ENCODE peak calls at places on chromosomes 7 and 10, in ten cellular contexts. One of them, this sample, is unnamed.

GRCh38 chr7:105932835-105933477 is 30.1 kb upstream of the CDHR3 start:
- DNase-seq in stimulated activated CD8-positive, alpha-beta memory T cell treated with anti-CD3 and anti-CD28 coated beads, Interleukin-2, amount 100 ng/mL, for 48 hours: no peak
- DNase-seq in neural crest cell: no peak
- DNase-seq in WTC11: peak; percentile 28
- DNase-seq in glutamatergic neuron: no peak
- DNase-seq in fibroblast of the aortic adventitia: peak; percentile 96
- DNase-seq in spleen: no peak
- DNase-seq in NAMALWA: no peak
- DNase-seq in coronary artery: no peak
- DNase-seq in NCI-H2029 treated with DMSO at 0.1 percent for 48 hours: no peak
- DNase-seq in this sample: no peak

GRCh38 chr10:14669576-14669975 is 105.1 kb downstream of the FAM107B start:
- DNase-seq in stimulated activated CD8-positive, alpha-beta memory T cell treated with anti-CD3 and anti-CD28 coated beads, Interleukin-2, amount 100 ng/mL, for 48 hours: no peak
- DNase-seq in neural crest cell: no peak
- DNase-seq in WTC11: no peak
- DNase-seq in glutamatergic neuron: no peak
- DNase-seq in fibroblast of the aortic adventitia: no peak
- DNase-seq in spleen: no peak
- DNase-seq in NAMALWA: no peak
- DNase-seq in coronary artery: no peak
- DNase-seq in NCI-H2029 treated with DMSO at 0.1 percent for 48 hours: no peak
- DNase-seq in this sample: no peak

GRCh38 chr7:18607025-18607424 is 111.5 kb downstream of the HDAC9 start:
- DNase-seq in stimulated activated CD8-positive, alpha-beta memory T cell treated with anti-CD3 and anti-CD28 coated beads, Interleukin-2, amount 100 ng/mL, for 48 hours: no peak
- DNase-seq in neural crest cell: no peak
- DNase-seq in WTC11: no peak
- DNase-seq in glutamatergic neuron: no peak
- DNase-seq in fibroblast of the aortic adventitia: peak; percentile 7
- DNase-seq in spleen: no peak
- DNase-seq in NAMALWA: no peak
- DNase-seq in coronary artery: no peak
- DNase-seq in NCI-H2029 treated with DMSO at 0.1 percent for 48 hours: no peak
- DNase-seq in this sample: no peak

GRCh38 chr7:99404235-99404976 is 4.0 kb downstream of the PDAP1 start:
- DNase-seq in stimulated activated CD8-positive, alpha-beta memory T cell treated with anti-CD3 and anti-CD28 coated beads, Interleukin-2, amount 100 ng/mL, for 48 hours: no peak
- DNase-seq in neural crest cell: no peak
- DNase-seq in WTC11: no peak
- DNase-seq in glutamatergic neuron: no peak
- DNase-seq in fibroblast of the aortic adventitia: peak; percentile 57
- DNase-seq in spleen: no peak
- DNase-seq in NAMALWA: no peak
- DNase-seq in coronary artery: no peak
- DNase-seq in NCI-H2029 treated with DMSO at 0.1 percent for 48 hours: no peak
- DNase-seq in this sample: no peak

GRCh38 chr10:95377950-95378349 is 87.1 kb upstream of the PDLIM1 start:
- DNase-seq in stimulated activated CD8-positive, alpha-beta memory T cell treated with anti-CD3 and anti-CD28 coated beads, Interleukin-2, amount 100 ng/mL, for 48 hours: no peak
- DNase-seq in neural crest cell: no peak
- DNase-seq in WTC11: no peak
- DNase-seq in glutamatergic neuron: no peak
- DNase-seq in fibroblast of the aortic adventitia: no peak
- DNase-seq in spleen: no peak
- DNase-seq in NAMALWA: no peak
- DNase-seq in coronary artery: no peak
- DNase-seq in NCI-H2029 treated with DMSO at 0.1 percent for 48 hours: no peak
- DNase-seq in this sample: no peak

GRCh38 chr7:139771001-139771956 is 6.5 kb downstream of the HIPK2 start:
- DNase-seq in stimulated activated CD8-positive, alpha-beta memory T cell treated with anti-CD3 and anti-CD28 coated beads, Interleukin-2, amount 100 ng/mL, for 48 hours: no peak
- DNase-seq in neural crest cell: no peak
- DNase-seq in WTC11: no peak
- DNase-seq in glutamatergic neuron: no peak
- DNase-seq in fibroblast of the aortic adventitia: peak; percentile 71
- DNase-seq in spleen: no peak
- DNase-seq in NAMALWA: no peak
- DNase-seq in coronary artery: no peak
- DNase-seq in NCI-H2029 treated with DMSO at 0.1 percent for 48 hours: no peak
- DNase-seq in this sample: no peak

GRCh38 chr7:102284891-102285540 is 1.7 kb upstream of the SH2B2 start:
- DNase-seq in stimulated activated CD8-positive, alpha-beta memory T cell treated with anti-CD3 and anti-CD28 coated beads, Interleukin-2, amount 100 ng/mL, for 48 hours: no peak
- DNase-seq in neural crest cell: no peak
- DNase-seq in WTC11: no peak
- DNase-seq in glutamatergic neuron: no peak
- DNase-seq in fibroblast of the aortic adventitia: no peak
- DNase-seq in spleen: peak; percentile 93
- DNase-seq in NAMALWA: no peak
- DNase-seq in coronary artery: no peak
- DNase-seq in NCI-H2029 treated with DMSO at 0.1 percent for 48 hours: no peak
- DNase-seq in this sample: no peak

GRCh38 chr10:67539312-67539711 is 156.7 kb downstream of the CTNNA3 start:
- DNase-seq in stimulated activated CD8-positive, alpha-beta memory T cell treated with anti-CD3 and anti-CD28 coated beads, Interleukin-2, amount 100 ng/mL, for 48 hours: no peak
- DNase-seq in neural crest cell: no peak
- DNase-seq in WTC11: no peak
- DNase-seq in glutamatergic neuron: no peak
- DNase-seq in fibroblast of the aortic adventitia: no peak
- DNase-seq in spleen: peak; percentile 33
- DNase-seq in NAMALWA: no peak
- DNase-seq in coronary artery: no peak
- DNase-seq in NCI-H2029 treated with DMSO at 0.1 percent for 48 hours: no peak
- DNase-seq in this sample: no peak

GRCh38 chr10:68135922-68136718 is 26.8 kb downstream of the MYPN start:
- DNase-seq in stimulated activated CD8-positive, alpha-beta memory T cell treated with anti-CD3 and anti-CD28 coated beads, Interleukin-2, amount 100 ng/mL, for 48 hours: no peak
- DNase-seq in neural crest cell: no peak
- DNase-seq in WTC11: no peak
- DNase-seq in glutamatergic neuron: no peak
- DNase-seq in fibroblast of the aortic adventitia: peak; percentile 86
- DNase-seq in spleen: no peak
- DNase-seq in NAMALWA: no peak
- DNase-seq in coronary artery: no peak
- DNase-seq in NCI-H2029 treated with DMSO at 0.1 percent for 48 hours: no peak
- DNase-seq in this sample: no peak

GRCh38 chr10:71666607-71667373 is 52.8 kb downstream of the C10orf105 start:
- DNase-seq in stimulated activated CD8-positive, alpha-beta memory T cell treated with anti-CD3 and anti-CD28 coated beads, Interleukin-2, amount 100 ng/mL, for 48 hours: no peak
- DNase-seq in neural crest cell: no peak
- DNase-seq in WTC11: no peak
- DNase-seq in glutamatergic neuron: peak; percentile 35
- DNase-seq in fibroblast of the aortic adventitia: no peak
- DNase-seq in spleen: peak; percentile 79
- DNase-seq in NAMALWA: peak; percentile 30
- DNase-seq in coronary artery: no peak
- DNase-seq in NCI-H2029 treated with DMSO at 0.1 percent for 48 hours: no peak
- DNase-seq in this sample: no peak

GRCh38 chr7:20331912-20332317 is 1.2 kb downstream of the ITGB8 start:
- DNase-seq in stimulated activated CD8-positive, alpha-beta memory T cell treated with anti-CD3 and anti-CD28 coated beads, Interleukin-2, amount 100 ng/mL, for 48 hours: no peak
- DNase-seq in neural crest cell: no peak
- DNase-seq in WTC11: no peak
- DNase-seq in glutamatergic neuron: peak; percentile 49
- DNase-seq in fibroblast of the aortic adventitia: no peak
- DNase-seq in spleen: no peak
- DNase-seq in NAMALWA: no peak
- DNase-seq in coronary artery: no peak
- DNase-seq in NCI-H2029 treated with DMSO at 0.1 percent for 48 hours: no peak
- DNase-seq in this sample: no peak

GRCh38 chr10:57785546-57785945 is 482.1 kb downstream of the IPMK start:
- DNase-seq in stimulated activated CD8-positive, alpha-beta memory T cell treated with anti-CD3 and anti-CD28 coated beads, Interleukin-2, amount 100 ng/mL, for 48 hours: no peak
- DNase-seq in neural crest cell: no peak
- DNase-seq in WTC11: no peak
- DNase-seq in glutamatergic neuron: no peak
- DNase-seq in fibroblast of the aortic adventitia: no peak
- DNase-seq in spleen: no peak
- DNase-seq in NAMALWA: no peak
- DNase-seq in coronary artery: no peak
- DNase-seq in NCI-H2029 treated with DMSO at 0.1 percent for 48 hours: no peak
- DNase-seq in this sample: no peak

GRCh38 chr10:109928393-109928792 is 5.1 kb upstream of the XPNPEP1 start:
- DNase-seq in stimulated activated CD8-positive, alpha-beta memory T cell treated with anti-CD3 and anti-CD28 coated beads, Interleukin-2, amount 100 ng/mL, for 48 hours: no peak
- DNase-seq in neural crest cell: no peak
- DNase-seq in WTC11: no peak
- DNase-seq in glutamatergic neuron: no peak
- DNase-seq in fibroblast of the aortic adventitia: peak; percentile 95
- DNase-seq in spleen: no peak
- DNase-seq in NAMALWA: no peak
- DNase-seq in coronary artery: no peak
- DNase-seq in NCI-H2029 treated with DMSO at 0.1 percent for 48 hours: no peak
- DNase-seq in this sample: no peak

GRCh38 chr7:50953303-50953702 is 170.6 kb upstream of the GRB10 start:
- DNase-seq in stimulated activated CD8-positive, alpha-beta memory T cell treated with anti-CD3 and anti-CD28 coated beads, Interleukin-2, amount 100 ng/mL, for 48 hours: no peak
- DNase-seq in neural crest cell: no peak
- DNase-seq in WTC11: no peak
- DNase-seq in glutamatergic neuron: no peak
- DNase-seq in fibroblast of the aortic adventitia: peak; percentile 47
- DNase-seq in spleen: no peak
- DNase-seq in NAMALWA: no peak
- DNase-seq in coronary artery: no peak
- DNase-seq in NCI-H2029 treated with DMSO at 0.1 percent for 48 hours: no peak
- DNase-seq in this sample: no peak

GRCh38 chr7:116511552-116512523 is 12.3 kb downstream of the CAV2 start:
- DNase-seq in stimulated activated CD8-positive, alpha-beta memory T cell treated with anti-CD3 and anti-CD28 coated beads, Interleukin-2, amount 100 ng/mL, for 48 hours: no peak
- DNase-seq in neural crest cell: no peak
- DNase-seq in WTC11: no peak
- DNase-seq in glutamatergic neuron: no peak
- DNase-seq in fibroblast of the aortic adventitia: no peak
- DNase-seq in spleen: no peak
- DNase-seq in NAMALWA: peak; percentile 11
- DNase-seq in coronary artery: no peak
- DNase-seq in NCI-H2029 treated with DMSO at 0.1 percent for 48 hours: peak; percentile 74
- DNase-seq in this sample: no peak

GRCh38 chr10:2214805-2215204 is 477.5 kb upstream of the ADARB2 start:
- DNase-seq in stimulated activated CD8-positive, alpha-beta memory T cell treated with anti-CD3 and anti-CD28 coated beads, Interleukin-2, amount 100 ng/mL, for 48 hours: no peak
- DNase-seq in neural crest cell: no peak
- DNase-seq in WTC11: no peak
- DNase-seq in glutamatergic neuron: no peak
- DNase-seq in fibroblast of the aortic adventitia: no peak
- DNase-seq in spleen: no peak
- DNase-seq in NAMALWA: no peak
- DNase-seq in coronary artery: no peak
- DNase-seq in NCI-H2029 treated with DMSO at 0.1 percent for 48 hours: no peak
- DNase-seq in this sample: no peak

GRCh38 chr10:130161331-130161730 is 25.1 kb downstream of the GLRX3 start:
- DNase-seq in stimulated activated CD8-positive, alpha-beta memory T cell treated with anti-CD3 and anti-CD28 coated beads, Interleukin-2, amount 100 ng/mL, for 48 hours: no peak
- DNase-seq in neural crest cell: no peak
- DNase-seq in WTC11: no peak
- DNase-seq in glutamatergic neuron: no peak
- DNase-seq in fibroblast of the aortic adventitia: no peak
- DNase-seq in spleen: no peak
- DNase-seq in NAMALWA: no peak
- DNase-seq in coronary artery: no peak
- DNase-seq in NCI-H2029 treated with DMSO at 0.1 percent for 48 hours: no peak
- DNase-seq in this sample: no peak

GRCh38 chr10:650691-651615 is 38.5 kb downstream of the DIP2C start:
- DNase-seq in stimulated activated CD8-positive, alpha-beta memory T cell treated with anti-CD3 and anti-CD28 coated beads, Interleukin-2, amount 100 ng/mL, for 48 hours: no peak
- DNase-seq in neural crest cell: no peak
- DNase-seq in WTC11: no peak
- DNase-seq in glutamatergic neuron: no peak
- DNase-seq in fibroblast of the aortic adventitia: no peak
- DNase-seq in spleen: no peak
- DNase-seq in NAMALWA: no peak
- DNase-seq in coronary artery: no peak
- DNase-seq in NCI-H2029 treated with DMSO at 0.1 percent for 48 hours: peak; percentile 28
- DNase-seq in this sample: no peak

GRCh38 chr10:132961-133898 is 2.0 kb upstream of the ZMYND11 start:
- DNase-seq in stimulated activated CD8-positive, alpha-beta memory T cell treated with anti-CD3 and anti-CD28 coated beads, Interleukin-2, amount 100 ng/mL, for 48 hours: no peak
- DNase-seq in neural crest cell: no peak
- DNase-seq in WTC11: no peak
- DNase-seq in glutamatergic neuron: no peak
- DNase-seq in fibroblast of the aortic adventitia: peak; percentile 77
- DNase-seq in spleen: no peak
- DNase-seq in NAMALWA: no peak
- DNase-seq in coronary artery: no peak
- DNase-seq in NCI-H2029 treated with DMSO at 0.1 percent for 48 hours: no peak
- DNase-seq in this sample: no peak

GRCh38 chr7:111162692-111163091 is 71.8 kb downstream of the LRRN3 start:
- DNase-seq in stimulated activated CD8-positive, alpha-beta memory T cell treated with anti-CD3 and anti-CD28 coated beads, Interleukin-2, amount 100 ng/mL, for 48 hours: no peak
- DNase-seq in neural crest cell: no peak
- DNase-seq in WTC11: no peak
- DNase-seq in glutamatergic neuron: no peak
- DNase-seq in fibroblast of the aortic adventitia: peak; percentile 27
- DNase-seq in spleen: no peak
- DNase-seq in NAMALWA: no peak
- DNase-seq in coronary artery: no peak
- DNase-seq in NCI-H2029 treated with DMSO at 0.1 percent for 48 hours: no peak
- DNase-seq in this sample: no peak

GRCh38 chr7:128266891-128267839 is 26.1 kb downstream of the LEP start:
- DNase-seq in stimulated activated CD8-positive, alpha-beta memory T cell treated with anti-CD3 and anti-CD28 coated beads, Interleukin-2, amount 100 ng/mL, for 48 hours: no peak
- DNase-seq in neural crest cell: peak; percentile 18
- DNase-seq in WTC11: peak; percentile 59
- DNase-seq in glutamatergic neuron: peak; percentile 66
- DNase-seq in fibroblast of the aortic adventitia: peak; percentile 78
- DNase-seq in spleen: no peak
- DNase-seq in NAMALWA: no peak
- DNase-seq in coronary artery: no peak
- DNase-seq in NCI-H2029 treated with DMSO at 0.1 percent for 48 hours: no peak
- DNase-seq in this sample: peak; percentile 84

GRCh38 chr7:135160858-135161653 is 9.5 kb downstream of the CYREN start:
- DNase-seq in stimulated activated CD8-positive, alpha-beta memory T cell treated with anti-CD3 and anti-CD28 coated beads, Interleukin-2, amount 100 ng/mL, for 48 hours: no peak
- DNase-seq in neural crest cell: no peak
- DNase-seq in WTC11: no peak
- DNase-seq in glutamatergic neuron: no peak
- DNase-seq in fibroblast of the aortic adventitia: peak; percentile 32
- DNase-seq in spleen: peak; percentile 78
- DNase-seq in NAMALWA: peak; percentile 87
- DNase-seq in coronary artery: no peak
- DNase-seq in NCI-H2029 treated with DMSO at 0.1 percent for 48 hours: no peak
- DNase-seq in this sample: no peak

GRCh38 chr7:28360739-28361138 is 51.6 kb upstream of the CREB5 start:
- DNase-seq in stimulated activated CD8-positive, alpha-beta memory T cell treated with anti-CD3 and anti-CD28 coated beads, Interleukin-2, amount 100 ng/mL, for 48 hours: no peak
- DNase-seq in neural crest cell: no peak
- DNase-seq in WTC11: no peak
- DNase-seq in glutamatergic neuron: no peak
- DNase-seq in fibroblast of the aortic adventitia: no peak
- DNase-seq in spleen: no peak
- DNase-seq in NAMALWA: peak; percentile 62
- DNase-seq in coronary artery: no peak
- DNase-seq in NCI-H2029 treated with DMSO at 0.1 percent for 48 hours: no peak
- DNase-seq in this sample: no peak

GRCh38 chr7:28180031-28180363 is 598 bp downstream of the JAZF1 start:
- DNase-seq in stimulated activated CD8-positive, alpha-beta memory T cell treated with anti-CD3 and anti-CD28 coated beads, Interleukin-2, amount 100 ng/mL, for 48 hours: no peak
- DNase-seq in neural crest cell: no peak
- DNase-seq in WTC11: no peak
- DNase-seq in glutamatergic neuron: no peak
- DNase-seq in fibroblast of the aortic adventitia: no peak
- DNase-seq in spleen: no peak
- DNase-seq in NAMALWA: no peak
- DNase-seq in coronary artery: no peak
- DNase-seq in NCI-H2029 treated with DMSO at 0.1 percent for 48 hours: no peak
- DNase-seq in this sample: no peak

GRCh38 chr7:1913290-1914282 is 243.5 kb downstream of the ELFN1 start:
- DNase-seq in stimulated activated CD8-positive, alpha-beta memory T cell treated with anti-CD3 and anti-CD28 coated beads, Interleukin-2, amount 100 ng/mL, for 48 hours: no peak
- DNase-seq in neural crest cell: no peak
- DNase-seq in WTC11: no peak
- DNase-seq in glutamatergic neuron: no peak
- DNase-seq in fibroblast of the aortic adventitia: no peak
- DNase-seq in spleen: peak; percentile 68
- DNase-seq in NAMALWA: no peak
- DNase-seq in coronary artery: no peak
- DNase-seq in NCI-H2029 treated with DMSO at 0.1 percent for 48 hours: no peak
- DNase-seq in this sample: no peak

GRCh38 chr10:69049564-69049955 is 38.3 kb upstream of the SRGN start:
- DNase-seq in stimulated activated CD8-positive, alpha-beta memory T cell treated with anti-CD3 and anti-CD28 coated beads, Interleukin-2, amount 100 ng/mL, for 48 hours: no peak
- DNase-seq in neural crest cell: no peak
- DNase-seq in WTC11: no peak
- DNase-seq in glutamatergic neuron: no peak
- DNase-seq in fibroblast of the aortic adventitia: no peak
- DNase-seq in spleen: peak; percentile 82
- DNase-seq in NAMALWA: no peak
- DNase-seq in coronary artery: no peak
- DNase-seq in NCI-H2029 treated with DMSO at 0.1 percent for 48 hours: no peak
- DNase-seq in this sample: no peak

GRCh38 chr7:132441935-132442334 is 134.3 kb downstream of the PLXNA4 start:
- DNase-seq in stimulated activated CD8-positive, alpha-beta memory T cell treated with anti-CD3 and anti-CD28 coated beads, Interleukin-2, amount 100 ng/mL, for 48 hours: no peak
- DNase-seq in neural crest cell: no peak
- DNase-seq in WTC11: no peak
- DNase-seq in glutamatergic neuron: no peak
- DNase-seq in fibroblast of the aortic adventitia: no peak
- DNase-seq in spleen: no peak
- DNase-seq in NAMALWA: no peak
- DNase-seq in coronary artery: no peak
- DNase-seq in NCI-H2029 treated with DMSO at 0.1 percent for 48 hours: no peak
- DNase-seq in this sample: no peak

GRCh38 chr10:91643700-91644099 is 10.8 kb upstream of the PPP1R3C start:
- DNase-seq in stimulated activated CD8-positive, alpha-beta memory T cell treated with anti-CD3 and anti-CD28 coated beads, Interleukin-2, amount 100 ng/mL, for 48 hours: no peak
- DNase-seq in neural crest cell: no peak
- DNase-seq in WTC11: peak; percentile 52
- DNase-seq in glutamatergic neuron: peak; percentile 45
- DNase-seq in fibroblast of the aortic adventitia: no peak
- DNase-seq in spleen: no peak
- DNase-seq in NAMALWA: no peak
- DNase-seq in coronary artery: no peak
- DNase-seq in NCI-H2029 treated with DMSO at 0.1 percent for 48 hours: no peak
- DNase-seq in this sample: no peak

This sample was measured in ecto neural progenitor cell.